ENCODE peak calls at places on chromosome 11, in seven cellular contexts. Z is mesendoderm, K is H9, J is IMR-90, W is mesenchymal stem cell, O is neuronal stem cell, M is H1. D is an unnamed sample.

GRCh38 chr11:69651834-69652620 is 11.1 kb downstream of the CCND1 start:
- DNase-seq in Z (no peak), K (no peak), J (no peak), W (no peak), O (no peak), M (no peak), D (no peak)

GRCh38 chr11:2933376-2934056 is 4.3 kb upstream of the PHLDA2 start:
- DNase-seq in Z (peak), K (peak), J (peak), W (peak), O (no peak), M (peak), D (peak)

GRCh38 chr11:64788321-64789215 is 10.2 kb upstream of the SF1 start:
- DNase-seq in Z (no peak), K (no peak), J (no peak), W (no peak), O (no peak), M (no peak), D (no peak)

GRCh38 chr11:77107950-77108349 is 5.3 kb downstream of the OMP start:
- DNase-seq in Z (no peak), K (no peak), J (peak), W (peak), O (no peak), M (no peak), D (no peak)

GRCh38 chr11:103673773-103674172 is 362.7 kb upstream of the DDI1 start:
- DNase-seq in Z (no peak), K (no peak), J (peak), W (peak), O (no peak), M (no peak), D (no peak)

GRCh38 chr11:12430912-12431311 is 53.5 kb downstream of the PARVA start:
- DNase-seq in Z (no peak), K (no peak), J (peak), W (peak), O (no peak), M (no peak), D (peak)

GRCh38 chr11:42521994-42522393 is 789.8 kb upstream of the API5 start:
- DNase-seq in Z (peak), K (no peak), J (no peak), W (peak), O (no peak), M (no peak), D (no peak)

GRCh38 chr11:10293423-10294288 is at the start of gene SBF2:
- DNase-seq in Z (peak), K (peak), J (peak), W (peak), O (peak), M (peak), D (peak)

GRCh38 chr11:34680918-34681554 is 60.1 kb downstream of the EHF start:
- DNase-seq in Z (peak), K (no peak), J (peak), W (peak), O (no peak), M (no peak), D (peak)

GRCh38 chr11:120546312-120547205 is 35.0 kb downstream of the GRIK4 start:
- DNase-seq in Z (peak), K (peak), J (peak), W (peak), O (no peak), M (no peak), D (peak)

GRCh38 chr11:13745165-13745564 is 76.7 kb downstream of the FAR1 start:
- DNase-seq in Z (no peak), K (no peak), J (peak), W (no peak), O (no peak), M (no peak), D (no peak)

GRCh38 chr11:117658809-117659208 is 138.2 kb downstream of the DSCAML1 start:
- DNase-seq in Z (no peak), K (no peak), J (no peak), W (no peak), O (no peak), M (no peak), D (no peak)

GRCh38 chr11:58391879-58392278 is 14.8 kb downstream of the OR5B3 start:
- DNase-seq in Z (no peak), K (no peak), J (peak), W (peak), O (no peak), M (no peak), D (peak)

GRCh38 chr11:1197886-1198765 is 24.7 kb upstream of the MUC5B start:
- DNase-seq in Z (no peak), K (peak), J (no peak), W (no peak), O (no peak), M (no peak), D (no peak)

GRCh38 chr11:76554767-76555166 is 109.9 kb downstream of the EMSY start:
- DNase-seq in Z (peak), K (no peak), J (no peak), W (no peak), O (no peak), M (no peak), D (no peak)

GRCh38 chr11:36469063-36469462 is 41.0 kb downstream of the TRAF6 start:
- DNase-seq in Z (peak), K (peak), J (no peak), W (no peak), O (no peak), M (peak), D (no peak)

GRCh38 chr11:100689141-100689540 is 2.1 kb downstream of the ARHGAP42 start:
- DNase-seq in Z (peak), K (no peak), J (no peak), W (no peak), O (no peak), M (no peak), D (no peak)

GRCh38 chr11:65468874-65469333 is 29.9 kb upstream of the MALAT1 start:
- DNase-seq in Z (peak), K (peak), J (no peak), W (peak), O (no peak), M (peak), D (peak)

GRCh38 chr11:104736503-104736902 is 161.8 kb downstream of the CASP12 start:
- DNase-seq in Z (no peak), K (no peak), J (no peak), W (no peak), O (no peak), M (no peak), D (no peak)

GRCh38 chr11:78583889-78584288 is 9.2 kb upstream of the NARS2 start:
- DNase-seq in Z (no peak), K (no peak), J (no peak), W (no peak), O (no peak), M (no peak), D (no peak)
- H2BK5ac ChIP-seq in Z (no peak), K (no peak), J (no peak), W (no peak), O (no peak), M (no peak), D (no peak)

GRCh38 chr11:121755191-121755590 is 302.4 kb upstream of the SORL1-AS1 start:
- DNase-seq in Z (no peak), K (no peak), J (no peak), W (no peak), O (no peak), M (no peak), D (no peak)
- H3K23ac ChIP-seq in Z (no peak), K (no peak), J (no peak), W (no peak), O (no peak), M (no peak), D (no peak)

GRCh38 chr11:128615612-128616011 is 28.3 kb upstream of the ETS1 start:
- DNase-seq in Z (no peak), K (no peak), J (no peak), W (no peak), O (no peak), M (no peak), D (no peak)
- H2BK120ac ChIP-seq in Z (no peak), K (no peak), J (no peak), W (no peak), O (no peak), M (no peak), D (no peak)

GRCh38 chr11:61642162-61642561 is 38.0 kb upstream of the DAGLA start:
- DNase-seq in Z (no peak), K (no peak), J (no peak), W (no peak), O (no peak), M (no peak), D (no peak)
- H2BK5ac ChIP-seq in Z (no peak), K (no peak), J (no peak), W (no peak), O (no peak), M (no peak), D (no peak)

GRCh38 chr11:113417428-113417827 is 29.8 kb downstream of the ANKK1 start:
- DNase-seq in Z (no peak), K (no peak), J (no peak), W (no peak), O (no peak), M (no peak), D (no peak)
- H3K23ac ChIP-seq in Z (no peak), K (no peak), J (no peak), W (no peak), O (no peak), M (no peak), D (no peak)

GRCh38 chr11:89489930-89490329 is 1.2 kb downstream of the NOX4 start:
- DNase-seq in Z (no peak), K (no peak), J (peak), W (peak), O (no peak), M (no peak), D (no peak)
- H2BK120ac ChIP-seq in Z (no peak), K (no peak), J (peak), W (no peak), O (no peak), M (no peak), D (no peak)

D was measured in trophoblast cell.